ENCODE peak calls at places on chromosomes 4 and X, in ten cellular contexts. Q is AG09309, K is HFF-Myc, H is progenitor cell of endocrine pancreas, R is GM06990, J is sigmoid colon, D is GM13976, C is bronchial epithelial cell, Z is AG09319, N is NB4. B is an unnamed sample.

GRCh38 chr4:59848457-59848856 is 1351.7 kb upstream of the ADGRL3 start:
- DNase-seq in H (no peak), Q (no peak), J (no peak), Z (no peak), C (no peak), D (no peak), R (no peak), K (no peak), N (no peak), B (no peak)

GRCh38 chrX:10050481-10050880 is 83.3 kb downstream of the CLDN34 start:
- DNase-seq in N (no peak), Z (no peak), H (no peak), K (no peak), C (no peak), J (no peak), D (no peak), Q (no peak), R (no peak), B (peak; percentile 24)

GRCh38 chrX:21487832-21488231 is 113.6 kb downstream of the CNKSR2 start:
- DNase-seq in D (no peak), N (no peak), K (no peak), Z (no peak), C (peak; percentile 61), H (no peak), Q (no peak), J (no peak), R (no peak), B (no peak)

GRCh38 chr4:125358453-125358852 is 43.7 kb downstream of the FAT4 start:
- DNase-seq in H (no peak), Z (no peak), N (no peak), D (no peak), C (no peak), J (no peak), Q (no peak), R (no peak), K (no peak), B (no peak)

GRCh38 chr4:106238819-106239420 is 77.1 kb downstream of the TBCK start:
- DNase-seq in J (no peak), Q (peak; percentile 7), Z (peak; percentile 2), D (no peak), H (no peak), C (peak; percentile 59), R (no peak), N (peak; percentile 52), K (peak; percentile 21), B (no peak)

GRCh38 chr4:84622959-84623358 is 40.0 kb downstream of the CDS1 start:
- DNase-seq in Z (no peak), D (no peak), N (no peak), C (no peak), K (no peak), Q (no peak), J (no peak), H (no peak), R (no peak), B (no peak)

GRCh38 chr4:128461300-128462103 is 173.9 kb upstream of the PGRMC2 start:
- DNase-seq in J (no peak), D (no peak), Q (peak; percentile 34), C (peak; percentile 40), H (no peak), N (peak; percentile 27), K (peak; percentile 46), R (no peak), Z (peak; percentile 93), B (no peak)

GRCh38 chrX:3226087-3226486 is 120.4 kb downstream of the MXRA5 start:
- DNase-seq in C (no peak), R (no peak), J (no peak), D (no peak), N (no peak), Q (no peak), Z (no peak), K (no peak), H (no peak), B (no peak)

GRCh38 chr4:187995322-187996207 is at the start of gene ZFP42:
- DNase-seq in N (no peak), C (no peak), H (no peak), R (no peak), K (no peak), D (no peak), Z (no peak), J (no peak), Q (no peak), B (no peak)

GRCh38 chr4:17760602-17761001 is 20.8 kb downstream of the FAM184B start:
- DNase-seq in D (no peak), Z (no peak), C (no peak), Q (no peak), H (no peak), K (no peak), J (no peak), R (no peak), N (no peak), B (no peak)

GRCh38 chr4:134531013-134531412 is 329.4 kb upstream of the PABPC4L start:
- DNase-seq in D (no peak), R (no peak), J (no peak), N (no peak), C (no peak), K (no peak), Q (no peak), Z (no peak), H (no peak), B (no peak)

GRCh38 chr4:120916937-120917336 is 5.6 kb downstream of the PRDM5 start:
- DNase-seq in Q (no peak), R (no peak), D (no peak), K (no peak), C (no peak), N (no peak), H (no peak), J (no peak), Z (no peak), B (no peak)

GRCh38 chr4:79163981-79164490 is 161.8 kb downstream of the NAA11 start:
- DNase-seq in Z (no peak), H (no peak), D (no peak), C (peak; percentile 12), N (peak; percentile 2), J (no peak), K (no peak), R (no peak), Q (no peak), B (no peak)

GRCh38 chr4:183987987-183988392 is 82.9 kb downstream of the STOX2 start:
- DNase-seq in C (peak; percentile 96), Z (no peak), H (no peak), Q (peak; percentile 47), J (peak; percentile 90), N (peak; percentile 86), R (no peak), D (no peak), K (peak; percentile 31), B (no peak)

GRCh38 chr4:94500696-94501095 is 49.0 kb downstream of the PDLIM5 start:
- DNase-seq in Z (no peak), D (no peak), C (no peak), N (no peak), K (no peak), Q (no peak), H (no peak), R (no peak), J (no peak), B (no peak)

GRCh38 chr4:156889616-156890594 is 81.7 kb downstream of the PDGFC start:
- DNase-seq in N (no peak), H (no peak), Z (peak; percentile 20), R (no peak), C (peak; percentile 68), D (no peak), K (no peak), Q (peak; percentile 72), J (peak; percentile 74), B (no peak)

GRCh38 chr4:26413595-26413994 is 76.7 kb downstream of the CCKAR start:
- DNase-seq in Q (no peak), J (no peak), K (no peak), C (no peak), Z (no peak), D (no peak), R (no peak), N (no peak), H (no peak), B (no peak)

GRCh38 chr4:77776182-77777134 is 42.7 kb downstream of the CNOT6L start:
- DNase-seq in K (no peak), R (no peak), H (no peak), Z (peak; percentile 15), J (no peak), N (no peak), C (no peak), D (no peak), Q (no peak), B (no peak)

GRCh38 chr4:22336822-22337221 is 179.0 kb downstream of the ADGRA3 start:
- DNase-seq in K (no peak), Q (no peak), J (no peak), C (no peak), D (no peak), R (no peak), Z (no peak), N (no peak), H (no peak), B (no peak)
- TF ChIP-seq CTCF in K (no peak), Q (peak; percentile 8), J (no peak), C (no peak), D (no peak), R (no peak), Z (no peak), N (no peak), H (no peak), B (no peak)

GRCh38 chrX:150486011-150486410 is 82.4 kb upstream of the MTM1 start:
- DNase-seq in Z (no peak), K (no peak), D (no peak), Q (no peak), R (no peak), N (peak; percentile 58), H (no peak), C (peak; percentile 35), J (peak; percentile 74), B (no peak)
- TF ChIP-seq CTCF in Z (peak; percentile 70), K (peak; percentile 71), D (peak; percentile 32), Q (peak; percentile 74), R (peak; percentile 75), N (peak; percentile 77), H (peak; percentile 57), C (peak; percentile 72), J (no peak), B (peak; percentile 72)

DNA sequence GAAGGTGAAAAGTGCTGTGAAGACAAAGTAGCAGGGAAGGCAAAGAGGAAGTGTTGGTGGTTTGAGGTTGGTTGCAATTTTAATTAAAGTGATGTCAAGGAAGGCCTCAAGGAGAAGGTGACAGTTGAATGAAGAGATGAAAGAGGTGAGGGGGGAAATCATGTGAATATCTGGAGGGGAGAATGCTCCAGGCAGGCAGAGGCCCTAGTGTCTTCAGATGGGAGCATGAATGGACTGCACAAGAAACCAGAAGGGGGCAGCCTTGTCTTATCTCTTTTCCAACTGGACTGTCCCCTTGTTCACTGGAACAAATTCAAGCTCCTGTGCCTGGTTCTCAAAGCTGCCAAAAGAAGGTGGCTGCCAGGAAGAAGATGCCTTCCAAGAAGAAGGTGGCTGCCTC is 68.4 kb downstream of the MAOB start:
- DNase-seq in H (no peak), C (no peak), K (no peak), D (no peak), R (no peak), Q (no peak), Z (no peak), N (peak; percentile 30), J (no peak), B (no peak)
- TF ChIP-seq CTCF in H (no peak), C (peak; percentile 37), K (no peak), D (no peak), R (no peak), Q (no peak), Z (no peak), N (peak; percentile 11), J (no peak), B (peak; percentile 42)

DNA sequence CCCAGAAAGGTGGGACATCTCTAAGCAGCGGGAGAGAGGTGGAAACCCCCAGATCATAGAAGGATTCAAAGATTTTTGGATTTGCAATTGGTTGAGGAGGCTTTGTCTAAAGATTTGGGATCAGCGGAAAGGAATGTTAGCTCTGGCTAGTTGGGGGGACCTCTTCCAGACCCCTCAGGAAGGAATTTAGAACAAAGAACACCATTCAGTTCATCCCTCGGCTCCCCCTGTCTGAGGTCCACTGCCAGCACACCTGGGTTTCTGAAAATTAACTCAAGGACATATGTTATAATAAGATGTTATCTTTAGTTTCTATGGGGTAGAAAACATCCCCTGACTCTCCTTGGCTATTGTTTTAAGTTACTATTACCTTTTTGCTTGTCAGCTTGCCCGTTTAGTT is 163.6 kb downstream of the CEP135 start:
- DNase-seq in N (no peak), Q (no peak), Z (no peak), K (no peak), R (no peak), J (no peak), C (no peak), D (no peak), H (no peak), B (no peak)
- TF ChIP-seq CTCF in N (no peak), Q (no peak), Z (no peak), K (no peak), R (peak; percentile 25), J (no peak), C (no peak), D (no peak), H (peak; percentile 24), B (peak; percentile 15)